ENCODE peak calls at places on chromosome 15, in seven cellular contexts. One of them, this sample, is unnamed.

GRCh38 chr15:59688383-59688887 is 685 bp downstream of the BNIP2 start:
- DNase-seq in GM12864: peak; percentile 7
- DNase-seq in OCI-LY7: peak; percentile 65
- DNase-seq in stimulated activated CD4-positive, alpha-beta T cell treated with anti-CD3 and anti-CD28 coated beads, Interleukin-12 subunit alpha, Interleukin-12 subunit beta, amount 100 ng/mL, for 4 hours: no peak
- DNase-seq in cardiac fibroblast: peak; percentile 87
- DNase-seq in mammary epithelial cell: peak; percentile 63
- DNase-seq in activated CD8-positive, alpha-beta memory T cell treated with anti-CD3 and anti-CD28 coated beads for 48 hours: no peak
- DNase-seq in this sample: no peak

GRCh38 chr15:98718426-98719168 is 70.3 kb downstream of the IGF1R start:
- DNase-seq in GM12864: no peak
- DNase-seq in OCI-LY7: no peak
- DNase-seq in stimulated activated CD4-positive, alpha-beta T cell treated with anti-CD3 and anti-CD28 coated beads, Interleukin-12 subunit alpha, Interleukin-12 subunit beta, amount 100 ng/mL, for 4 hours: no peak
- DNase-seq in cardiac fibroblast: no peak
- DNase-seq in mammary epithelial cell: no peak
- DNase-seq in activated CD8-positive, alpha-beta memory T cell treated with anti-CD3 and anti-CD28 coated beads for 48 hours: no peak
- DNase-seq in this sample: no peak

GRCh38 chr15:33994005-33994615 is 25.8 kb downstream of the CHRM5 start:
- DNase-seq in GM12864: peak; percentile 4
- DNase-seq in OCI-LY7: peak; percentile 39
- DNase-seq in stimulated activated CD4-positive, alpha-beta T cell treated with anti-CD3 and anti-CD28 coated beads, Interleukin-12 subunit alpha, Interleukin-12 subunit beta, amount 100 ng/mL, for 4 hours: no peak
- DNase-seq in cardiac fibroblast: peak; percentile 51
- DNase-seq in mammary epithelial cell: peak; percentile 19
- DNase-seq in activated CD8-positive, alpha-beta memory T cell treated with anti-CD3 and anti-CD28 coated beads for 48 hours: no peak
- DNase-seq in this sample: no peak

GRCh38 chr15:49036650-49037545 is 9.3 kb downstream of the SECISBP2L start:
- DNase-seq in GM12864: no peak
- DNase-seq in OCI-LY7: no peak
- DNase-seq in stimulated activated CD4-positive, alpha-beta T cell treated with anti-CD3 and anti-CD28 coated beads, Interleukin-12 subunit alpha, Interleukin-12 subunit beta, amount 100 ng/mL, for 4 hours: no peak
- DNase-seq in cardiac fibroblast: no peak
- DNase-seq in mammary epithelial cell: peak; percentile 53
- DNase-seq in activated CD8-positive, alpha-beta memory T cell treated with anti-CD3 and anti-CD28 coated beads for 48 hours: no peak
- DNase-seq in this sample: no peak

GRCh38 chr15:70096215-70096974 is 1.3 kb downstream of the TLE3 start:
- DNase-seq in GM12864: no peak
- DNase-seq in OCI-LY7: peak; percentile 67
- DNase-seq in stimulated activated CD4-positive, alpha-beta T cell treated with anti-CD3 and anti-CD28 coated beads, Interleukin-12 subunit alpha, Interleukin-12 subunit beta, amount 100 ng/mL, for 4 hours: peak; percentile 58
- DNase-seq in cardiac fibroblast: peak; percentile 45
- DNase-seq in mammary epithelial cell: peak; percentile 62
- DNase-seq in activated CD8-positive, alpha-beta memory T cell treated with anti-CD3 and anti-CD28 coated beads for 48 hours: peak; percentile 30
- DNase-seq in this sample: peak; percentile 42

GRCh38 chr15:51771773-51772172 is 20.4 kb downstream of the TMOD2 start:
- DNase-seq in GM12864: no peak
- DNase-seq in OCI-LY7: no peak
- DNase-seq in stimulated activated CD4-positive, alpha-beta T cell treated with anti-CD3 and anti-CD28 coated beads, Interleukin-12 subunit alpha, Interleukin-12 subunit beta, amount 100 ng/mL, for 4 hours: no peak
- DNase-seq in cardiac fibroblast: peak; percentile 8
- DNase-seq in mammary epithelial cell: no peak
- DNase-seq in activated CD8-positive, alpha-beta memory T cell treated with anti-CD3 and anti-CD28 coated beads for 48 hours: no peak
- DNase-seq in this sample: no peak

GRCh38 chr15:25242166-25242879 is 196.5 kb downstream of the UBE3A start:
- DNase-seq in GM12864: no peak
- DNase-seq in OCI-LY7: no peak
- DNase-seq in stimulated activated CD4-positive, alpha-beta T cell treated with anti-CD3 and anti-CD28 coated beads, Interleukin-12 subunit alpha, Interleukin-12 subunit beta, amount 100 ng/mL, for 4 hours: no peak
- DNase-seq in cardiac fibroblast: no peak
- DNase-seq in mammary epithelial cell: no peak
- DNase-seq in activated CD8-positive, alpha-beta memory T cell treated with anti-CD3 and anti-CD28 coated beads for 48 hours: no peak
- DNase-seq in this sample: no peak

GRCh38 chr15:44654858-44655257 is 8.6 kb downstream of the SPG11 start:
- DNase-seq in GM12864: no peak
- DNase-seq in OCI-LY7: no peak
- DNase-seq in stimulated activated CD4-positive, alpha-beta T cell treated with anti-CD3 and anti-CD28 coated beads, Interleukin-12 subunit alpha, Interleukin-12 subunit beta, amount 100 ng/mL, for 4 hours: no peak
- DNase-seq in cardiac fibroblast: peak; percentile 11
- DNase-seq in mammary epithelial cell: no peak
- DNase-seq in activated CD8-positive, alpha-beta memory T cell treated with anti-CD3 and anti-CD28 coated beads for 48 hours: no peak
- DNase-seq in this sample: no peak

GRCh38 chr15:96331141-96331941 is 841 bp downstream of the NR2F2 start:
- DNase-seq in GM12864: no peak
- DNase-seq in OCI-LY7: no peak
- DNase-seq in stimulated activated CD4-positive, alpha-beta T cell treated with anti-CD3 and anti-CD28 coated beads, Interleukin-12 subunit alpha, Interleukin-12 subunit beta, amount 100 ng/mL, for 4 hours: no peak
- DNase-seq in cardiac fibroblast: peak; percentile 81
- DNase-seq in mammary epithelial cell: no peak
- DNase-seq in activated CD8-positive, alpha-beta memory T cell treated with anti-CD3 and anti-CD28 coated beads for 48 hours: no peak
- DNase-seq in this sample: no peak

GRCh38 chr15:37618368-37618767 is 316.1 kb upstream of the TMCO5A start:
- DNase-seq in GM12864: no peak
- DNase-seq in OCI-LY7: no peak
- DNase-seq in stimulated activated CD4-positive, alpha-beta T cell treated with anti-CD3 and anti-CD28 coated beads, Interleukin-12 subunit alpha, Interleukin-12 subunit beta, amount 100 ng/mL, for 4 hours: no peak
- DNase-seq in cardiac fibroblast: no peak
- DNase-seq in mammary epithelial cell: no peak
- DNase-seq in activated CD8-positive, alpha-beta memory T cell treated with anti-CD3 and anti-CD28 coated beads for 48 hours: no peak
- DNase-seq in this sample: no peak

GRCh38 chr15:90952901-90953677 is 1.6 kb upstream of the RCCD1 start:
- DNase-seq in GM12864: no peak
- DNase-seq in OCI-LY7: no peak
- DNase-seq in stimulated activated CD4-positive, alpha-beta T cell treated with anti-CD3 and anti-CD28 coated beads, Interleukin-12 subunit alpha, Interleukin-12 subunit beta, amount 100 ng/mL, for 4 hours: no peak
- DNase-seq in cardiac fibroblast: no peak
- DNase-seq in mammary epithelial cell: no peak
- DNase-seq in activated CD8-positive, alpha-beta memory T cell treated with anti-CD3 and anti-CD28 coated beads for 48 hours: no peak
- DNase-seq in this sample: no peak

GRCh38 chr15:69653846-69654245 is 201.2 kb downstream of the RPLP1 start:
- DNase-seq in GM12864: no peak
- DNase-seq in OCI-LY7: no peak
- DNase-seq in stimulated activated CD4-positive, alpha-beta T cell treated with anti-CD3 and anti-CD28 coated beads, Interleukin-12 subunit alpha, Interleukin-12 subunit beta, amount 100 ng/mL, for 4 hours: no peak
- DNase-seq in cardiac fibroblast: no peak
- DNase-seq in mammary epithelial cell: no peak
- DNase-seq in activated CD8-positive, alpha-beta memory T cell treated with anti-CD3 and anti-CD28 coated beads for 48 hours: no peak
- DNase-seq in this sample: no peak

GRCh38 chr15:63465104-63465503 is 39.3 kb upstream of the USP3 start:
- DNase-seq in GM12864: no peak
- DNase-seq in OCI-LY7: no peak
- DNase-seq in stimulated activated CD4-positive, alpha-beta T cell treated with anti-CD3 and anti-CD28 coated beads, Interleukin-12 subunit alpha, Interleukin-12 subunit beta, amount 100 ng/mL, for 4 hours: no peak
- DNase-seq in cardiac fibroblast: peak; percentile 72
- DNase-seq in mammary epithelial cell: peak; percentile 52
- DNase-seq in activated CD8-positive, alpha-beta memory T cell treated with anti-CD3 and anti-CD28 coated beads for 48 hours: no peak
- DNase-seq in this sample: no peak

GRCh38 chr15:29863438-29863837 is 41.2 kb upstream of the TJP1 start:
- DNase-seq in GM12864: no peak
- DNase-seq in OCI-LY7: no peak
- DNase-seq in stimulated activated CD4-positive, alpha-beta T cell treated with anti-CD3 and anti-CD28 coated beads, Interleukin-12 subunit alpha, Interleukin-12 subunit beta, amount 100 ng/mL, for 4 hours: no peak
- DNase-seq in cardiac fibroblast: no peak
- DNase-seq in mammary epithelial cell: no peak
- DNase-seq in activated CD8-positive, alpha-beta memory T cell treated with anti-CD3 and anti-CD28 coated beads for 48 hours: no peak
- DNase-seq in this sample: no peak

GRCh38 chr15:73583568-73583967 is 49.6 kb downstream of the NPTN start:
- DNase-seq in GM12864: no peak
- DNase-seq in OCI-LY7: no peak
- DNase-seq in stimulated activated CD4-positive, alpha-beta T cell treated with anti-CD3 and anti-CD28 coated beads, Interleukin-12 subunit alpha, Interleukin-12 subunit beta, amount 100 ng/mL, for 4 hours: no peak
- DNase-seq in cardiac fibroblast: no peak
- DNase-seq in mammary epithelial cell: no peak
- DNase-seq in activated CD8-positive, alpha-beta memory T cell treated with anti-CD3 and anti-CD28 coated beads for 48 hours: no peak
- DNase-seq in this sample: no peak

GRCh38 chr15:49122541-49123062 is 32.8 kb downstream of the COPS2 start:
- DNase-seq in GM12864: no peak
- DNase-seq in OCI-LY7: no peak
- DNase-seq in stimulated activated CD4-positive, alpha-beta T cell treated with anti-CD3 and anti-CD28 coated beads, Interleukin-12 subunit alpha, Interleukin-12 subunit beta, amount 100 ng/mL, for 4 hours: no peak
- DNase-seq in cardiac fibroblast: no peak
- DNase-seq in mammary epithelial cell: no peak
- DNase-seq in activated CD8-positive, alpha-beta memory T cell treated with anti-CD3 and anti-CD28 coated beads for 48 hours: no peak
- DNase-seq in this sample: no peak

GRCh38 chr15:64619880-64620839 is 155.2 kb downstream of the RBPMS2 start:
- DNase-seq in GM12864: no peak
- DNase-seq in OCI-LY7: no peak
- DNase-seq in stimulated activated CD4-positive, alpha-beta T cell treated with anti-CD3 and anti-CD28 coated beads, Interleukin-12 subunit alpha, Interleukin-12 subunit beta, amount 100 ng/mL, for 4 hours: no peak
- DNase-seq in cardiac fibroblast: peak; percentile 68
- DNase-seq in mammary epithelial cell: peak; percentile 89
- DNase-seq in activated CD8-positive, alpha-beta memory T cell treated with anti-CD3 and anti-CD28 coated beads for 48 hours: no peak
- DNase-seq in this sample: no peak

GRCh38 chr15:42456971-42457370 is 34.0 kb downstream of the ZNF106 start:
- DNase-seq in GM12864: no peak
- DNase-seq in OCI-LY7: peak; percentile 54
- DNase-seq in stimulated activated CD4-positive, alpha-beta T cell treated with anti-CD3 and anti-CD28 coated beads, Interleukin-12 subunit alpha, Interleukin-12 subunit beta, amount 100 ng/mL, for 4 hours: no peak
- DNase-seq in cardiac fibroblast: peak; percentile 48
- DNase-seq in mammary epithelial cell: no peak
- DNase-seq in activated CD8-positive, alpha-beta memory T cell treated with anti-CD3 and anti-CD28 coated beads for 48 hours: no peak
- DNase-seq in this sample: no peak

This sample was measured in NCI-H510A.